ENCODE peak calls at places on chromosomes 3 and 15, in eight cellular contexts. N is HCT116, D is SK-N-SH, S is WTC11, H is HepG2, Y is H1, J is GM12878, O is K562. P is an unnamed sample.

GRCh38 chr3:151912041-151912440 is 38.6 kb downstream of the SUCNR1 start:
- DNase-seq in N (no peak), S (no peak), O (no peak), J (no peak), D (no peak), H (no peak), Y (no peak), P (peak; percentile 65)

GRCh38 chr3:129684270-129684669 is 77.8 kb upstream of the PLXND1 start:
- DNase-seq in H (no peak), J (no peak), O (no peak), S (no peak), N (no peak), D (no peak), Y (no peak), P (no peak)

GRCh38 chr15:92443381-92443780 is 49.7 kb downstream of the ST8SIA2 start:
- DNase-seq in N (no peak), O (no peak), H (no peak), D (no peak), S (no peak), J (no peak), Y (no peak), P (no peak)

GRCh38 chr3:135237371-135237770 is 442.3 kb downstream of the EPHB1 start:
- DNase-seq in S (peak; percentile 46), D (peak; percentile 7), J (no peak), O (no peak), Y (no peak), N (no peak), H (no peak), P (no peak)

GRCh38 chr15:90742082-90742481 is 24.9 kb downstream of the BLM start:
- DNase-seq in O (peak; percentile 19), J (no peak), N (no peak), H (no peak), S (no peak), D (no peak), Y (no peak), P (no peak)

GRCh38 chr3:48280883-48281282 is 40.0 kb downstream of the ZNF589 start:
- DNase-seq in S (no peak), Y (no peak), H (no peak), N (no peak), O (no peak), J (no peak), D (no peak), P (no peak)

GRCh38 chr15:71757741-71758530 is 52.4 kb upstream of the NR2E3 start:
- DNase-seq in D (no peak), O (no peak), J (no peak), Y (no peak), S (no peak), H (no peak), N (no peak), P (no peak)

GRCh38 chr3:196686436-196686835 is 25.6 kb downstream of the CEP19 start:
- DNase-seq in N (no peak), Y (no peak), O (no peak), J (no peak), S (no peak), H (no peak), D (no peak), P (no peak)

GRCh38 chr3:16667633-16668032 is 62.4 kb upstream of the DAZL start:
- DNase-seq in O (no peak), J (no peak), D (no peak), Y (no peak), N (no peak), H (no peak), S (no peak), P (no peak)

GRCh38 chr3:10717756-10718155 is 98.3 kb upstream of the SLC6A11 start:
- DNase-seq in D (no peak), N (no peak), Y (no peak), H (no peak), J (no peak), S (no peak), O (no peak), P (no peak)

GRCh38 chr3:127115691-127116351 is 77.1 kb upstream of the PRR23E start:
- DNase-seq in N (no peak), O (no peak), J (no peak), D (no peak), H (peak; percentile 50), Y (no peak), S (no peak), P (no peak)

GRCh38 chr3:127110982-127111693 is 81.8 kb upstream of the PRR23E start:
- DNase-seq in H (no peak), N (no peak), O (no peak), J (no peak), S (no peak), D (no peak), Y (no peak), P (no peak)

GRCh38 chr3:127114337-127115070 is 78.4 kb upstream of the PRR23E start:
- DNase-seq in H (no peak), O (no peak), Y (no peak), N (no peak), D (peak; percentile 75), J (no peak), S (no peak), P (no peak)

GRCh38 chr3:127112796-127113570 is 79.9 kb upstream of the PRR23E start:
- DNase-seq in Y (no peak), D (no peak), O (no peak), N (no peak), J (no peak), H (peak; percentile 89), S (no peak), P (no peak)

GRCh38 chr3:127113571-127113891 is 79.4 kb upstream of the PRR23E start:
- DNase-seq in Y (no peak), S (no peak), O (no peak), N (no peak), D (no peak), H (peak; percentile 95), J (no peak), P (no peak)
- TF ChIP-seq MAX in Y (no peak), S (no peak), O (no peak), N (no peak), D (no peak), H (no peak), J (no peak), P (no peak)

DNA sequence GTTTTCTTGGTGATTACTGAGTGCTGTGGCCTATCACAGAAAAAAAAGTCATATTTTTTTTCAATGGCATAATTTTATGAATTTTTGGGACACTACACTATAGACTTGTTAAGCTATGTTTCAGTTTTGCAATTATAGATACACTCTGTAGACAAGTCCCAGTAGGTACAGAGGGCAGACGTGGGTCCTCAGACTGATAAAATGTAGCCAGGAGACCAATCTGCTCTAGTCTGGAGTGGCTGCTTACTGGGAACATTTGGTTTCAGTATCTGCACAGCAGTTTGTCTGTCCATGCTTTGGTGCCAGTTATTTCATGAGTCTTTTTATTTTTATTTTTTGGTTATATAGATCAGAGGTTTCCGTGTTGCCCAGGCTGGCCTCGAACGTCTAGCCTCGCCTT is 313.4 kb upstream of the LRRFIP2 start:
- DNase-seq in J (no peak), S (no peak), H (no peak), D (no peak), O (no peak), Y (no peak), N (no peak), P (no peak)
- TF ChIP-seq MAX in J (no peak), S (no peak), H (no peak), D (no peak), O (no peak), Y (no peak), N (no peak), P (no peak)

GRCh38 chr15:98673133-98673532 is 24.8 kb downstream of the IGF1R start:
- DNase-seq in J (no peak), N (no peak), Y (no peak), D (no peak), H (peak; percentile 43), S (no peak), O (no peak), P (no peak)

GRCh38 chr15:98674336-98674735 is 26.0 kb downstream of the IGF1R start:
- DNase-seq in N (no peak), D (no peak), H (no peak), J (no peak), O (no peak), Y (no peak), S (no peak), P (peak; percentile 36)

GRCh38 chr15:98668566-98669308 is 20.4 kb downstream of the IGF1R start:
- DNase-seq in H (no peak), Y (no peak), O (no peak), N (peak; percentile 28), D (no peak), S (no peak), J (peak; percentile 38), P (peak; percentile 75)

GRCh38 chr15:98669638-98670037 is 21.3 kb downstream of the IGF1R start:
- DNase-seq in D (no peak), S (no peak), J (no peak), N (no peak), O (no peak), H (no peak), Y (no peak), P (no peak)

DNA sequence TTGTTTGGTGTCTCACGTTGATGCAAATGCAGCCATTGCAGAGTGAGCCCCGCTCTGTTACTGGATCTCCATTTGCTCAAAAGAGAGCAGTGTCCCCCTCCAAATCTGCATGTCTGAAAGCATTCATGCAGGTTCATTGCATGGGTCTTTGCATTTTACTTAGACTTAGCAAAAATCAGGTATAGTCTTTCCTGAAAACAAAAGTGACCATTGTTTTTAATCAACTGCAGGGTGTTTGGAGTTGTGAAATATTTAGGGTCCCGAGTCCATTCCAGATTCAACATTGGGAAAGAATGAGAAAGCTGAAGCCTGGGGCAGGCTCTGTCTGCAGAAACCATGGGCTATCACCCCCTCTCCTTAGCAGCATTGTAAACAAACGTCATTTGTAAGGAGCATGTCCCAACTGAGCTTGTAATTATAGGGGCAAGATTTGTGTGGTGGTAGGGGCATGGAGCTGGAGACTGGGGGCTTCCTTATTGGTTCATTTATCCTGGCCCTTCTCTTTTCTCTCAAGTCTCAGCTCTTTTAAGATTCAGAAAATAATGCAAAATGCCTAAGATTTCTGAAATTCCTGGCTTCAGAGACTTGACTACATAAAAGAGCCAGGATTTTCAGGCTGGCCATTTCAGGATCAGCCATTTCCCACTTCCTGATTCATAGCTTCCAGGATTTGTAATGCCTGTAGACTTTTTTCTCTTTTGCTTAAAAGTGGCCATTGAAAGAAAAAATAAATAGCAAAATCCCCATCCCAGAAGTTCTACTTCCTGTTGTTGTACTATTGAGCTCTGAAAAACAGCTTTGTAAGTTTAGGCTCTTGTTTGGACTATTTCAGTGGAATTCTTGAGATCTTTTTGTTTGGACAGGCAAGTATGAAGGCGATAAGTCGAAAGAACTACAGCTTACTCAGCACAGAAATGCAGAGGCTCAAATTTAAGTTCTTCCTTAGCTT is 23.0 kb downstream of the IGF1R start:
- DNase-seq in N (no peak), H (peak; percentile 95), Y (peak; percentile 43), O (no peak), S (no peak), J (no peak), D (no peak), P (peak; percentile 89)
- TF ChIP-seq MAX in N (no peak), H (peak; percentile 46), Y (no peak), O (no peak), S (no peak), J (no peak), D (no peak), P (no peak)

GRCh38 chr3:66426135-66426534 is 74.7 kb downstream of the LRIG1 start:
- DNase-seq in N (no peak), H (no peak), S (no peak), D (no peak), J (no peak), Y (no peak), O (no peak), P (no peak)
- TF ChIP-seq MAX in N (no peak), H (no peak), S (no peak), D (no peak), J (no peak), Y (no peak), O (no peak), P (no peak)

P was measured in endothelial cell of umbilical vein.